ENCODE peak calls at places on chromosomes 7 and 10, in seven cellular contexts. W is body of pancreas, F is OCI-LY7, Z is right lobe of liver, B is endodermal cell, J is nephron progenitor cell, M is adrenal gland. Y is an unnamed sample.

GRCh38 chr7:64555046-64555445 is 7.8 kb downstream of the ZNF680 start:
- DNase-seq in J (no peak), B (no peak), Z (no peak), F (no peak), W (no peak), M (no peak), Y (no peak)

GRCh38 chr7:156662269-156662668 is 21.7 kb downstream of the RNF32 start:
- DNase-seq in W (no peak), J (no peak), Z (no peak), M (no peak), F (no peak), B (no peak), Y (no peak)

GRCh38 chr7:120402801-120403200 is 129.8 kb downstream of the KCND2 start:
- DNase-seq in M (no peak), J (no peak), F (no peak), B (no peak), Z (no peak), W (no peak), Y (no peak)

GRCh38 chr10:101816913-101817541 is 1.2 kb downstream of the OGA start:
- DNase-seq in M (no peak), Z (no peak), B (no peak), W (no peak), J (no peak), F (no peak), Y (no peak)

GRCh38 chr10:110553905-110554304 is 13.6 kb upstream of the SMC3 start:
- DNase-seq in Z (no peak), J (no peak), M (no peak), F (no peak), B (peak), W (no peak), Y (no peak)

GRCh38 chr7:477626-478220 is 41.9 kb downstream of the PDGFA start:
- DNase-seq in F (no peak), M (no peak), J (no peak), Z (peak), B (no peak), W (no peak), Y (no peak)

GRCh38 chr7:103539875-103540274 is 93.9 kb upstream of the SLC26A5 start:
- DNase-seq in B (no peak), Z (no peak), F (no peak), W (no peak), J (no peak), M (no peak), Y (no peak)

GRCh38 chr10:116270691-116271592 is 2.1 kb downstream of the GFRA1 start:
- DNase-seq in F (no peak), Z (peak), B (peak), M (peak), W (no peak), J (peak), Y (peak)

GRCh38 chr7:2823124-2823523 is 21.0 kb downstream of the GNA12 start:
- DNase-seq in J (no peak), Z (no peak), W (no peak), M (no peak), B (peak), F (no peak), Y (no peak)

GRCh38 chr10:112754001-112754411 is 196.0 kb upstream of the TCF7L2 start:
- DNase-seq in W (no peak), J (no peak), F (no peak), M (no peak), Z (no peak), B (no peak), Y (no peak)

GRCh38 chr10:132139526-132139925 is 47.2 kb upstream of the DPYSL4 start:
- DNase-seq in B (no peak), M (no peak), Z (no peak), F (no peak), W (no peak), J (no peak), Y (no peak)

GRCh38 chr10:132685121-132685891 is 100.6 kb downstream of the NKX6-2 start:
- DNase-seq in F (peak), J (no peak), B (peak), Z (peak), M (no peak), W (peak), Y (peak)

GRCh38 chr10:91521444-91521843 is 111.3 kb downstream of the HECTD2 start:
- DNase-seq in Z (no peak), M (no peak), B (no peak), F (no peak), J (no peak), W (no peak), Y (no peak)

GRCh38 chr7:33805630-33806233 is 99.6 kb upstream of the BMPER start:
- DNase-seq in M (peak), J (no peak), W (no peak), F (no peak), Z (no peak), B (no peak), Y (no peak)

GRCh38 chr7:159024280-159024951 is 120.3 kb downstream of the VIPR2 start:
- DNase-seq in Z (peak), J (no peak), F (no peak), W (no peak), B (peak), M (no peak), Y (no peak)

GRCh38 chr7:5533821-5534367 is 110.3 kb upstream of the TNRC18 start:
- DNase-seq in F (no peak), B (no peak), Z (no peak), W (no peak), M (no peak), J (no peak), Y (no peak)

GRCh38 chr7:146635200-146636032 is 518.8 kb downstream of the CNTNAP2 start:
- DNase-seq in F (no peak), J (no peak), Z (no peak), M (no peak), B (peak), W (no peak), Y (no peak)

GRCh38 chr10:4279649-4280048 is 494.6 kb upstream of the KLF6 start:
- DNase-seq in Z (no peak), B (no peak), W (no peak), M (no peak), F (no peak), J (no peak), Y (no peak)

GRCh38 chr10:116730464-116731260 is 11.7 kb downstream of the HSPA12A start:
- DNase-seq in M (no peak), J (no peak), B (peak), W (no peak), F (no peak), Z (no peak), Y (no peak)

GRCh38 chr10:57884965-57885617 is 382.6 kb downstream of the IPMK start:
- DNase-seq in J (no peak), M (no peak), B (no peak), F (no peak), Z (no peak), W (no peak), Y (no peak)

GRCh38 chr7:2198206-2198605 is 34.5 kb downstream of the MAD1L1 start:
- DNase-seq in W (no peak), Z (peak), F (no peak), J (no peak), M (no peak), B (peak), Y (no peak)

GRCh38 chr10:43075612-43076003 is 1.3 kb upstream of the RET start:
- DNase-seq in F (no peak), W (no peak), Z (no peak), J (no peak), B (peak), M (no peak), Y (no peak)
- TF ChIP-seq CTCF in F (peak), W (no peak), Z (peak), J (peak), B (peak), M (peak), Y (peak)

GRCh38 chr10:79072041-79072441 is 3.3 kb downstream of the ZMIZ1 start:
- DNase-seq in F (no peak), W (no peak), J (no peak), Z (no peak), B (no peak), M (no peak), Y (no peak)
- TF ChIP-seq CTCF in F (no peak), W (no peak), J (no peak), Z (no peak), B (no peak), M (no peak), Y (no peak)

GRCh38 chr7:27143022-27143949 is at the start of gene HOXA5:
- DNase-seq in B (peak), M (peak), J (peak), Z (no peak), F (peak), W (no peak), Y (peak)
- TF ChIP-seq CTCF in B (peak), M (peak), J (peak), Z (peak), F (peak), W (peak), Y (peak)

GRCh38 chr7:46129831-46130230 is 208.8 kb upstream of the IGFBP3 start:
- DNase-seq in B (no peak), W (no peak), J (no peak), Z (no peak), F (peak), M (no peak), Y (no peak)

GRCh38 chr7:46133076-46133475 is 212.0 kb upstream of the IGFBP3 start:
- DNase-seq in W (no peak), B (no peak), Z (no peak), M (no peak), F (no peak), J (no peak), Y (no peak)

GRCh38 chr7:46134385-46134784 is 213.3 kb upstream of the IGFBP3 start:
- DNase-seq in W (no peak), F (no peak), M (no peak), J (no peak), B (no peak), Z (no peak), Y (no peak)

GRCh38 chr7:46133741-46134140 is 212.7 kb upstream of the IGFBP3 start:
- DNase-seq in Z (no peak), J (no peak), F (no peak), W (no peak), B (no peak), M (no peak), Y (no peak)

DNA sequence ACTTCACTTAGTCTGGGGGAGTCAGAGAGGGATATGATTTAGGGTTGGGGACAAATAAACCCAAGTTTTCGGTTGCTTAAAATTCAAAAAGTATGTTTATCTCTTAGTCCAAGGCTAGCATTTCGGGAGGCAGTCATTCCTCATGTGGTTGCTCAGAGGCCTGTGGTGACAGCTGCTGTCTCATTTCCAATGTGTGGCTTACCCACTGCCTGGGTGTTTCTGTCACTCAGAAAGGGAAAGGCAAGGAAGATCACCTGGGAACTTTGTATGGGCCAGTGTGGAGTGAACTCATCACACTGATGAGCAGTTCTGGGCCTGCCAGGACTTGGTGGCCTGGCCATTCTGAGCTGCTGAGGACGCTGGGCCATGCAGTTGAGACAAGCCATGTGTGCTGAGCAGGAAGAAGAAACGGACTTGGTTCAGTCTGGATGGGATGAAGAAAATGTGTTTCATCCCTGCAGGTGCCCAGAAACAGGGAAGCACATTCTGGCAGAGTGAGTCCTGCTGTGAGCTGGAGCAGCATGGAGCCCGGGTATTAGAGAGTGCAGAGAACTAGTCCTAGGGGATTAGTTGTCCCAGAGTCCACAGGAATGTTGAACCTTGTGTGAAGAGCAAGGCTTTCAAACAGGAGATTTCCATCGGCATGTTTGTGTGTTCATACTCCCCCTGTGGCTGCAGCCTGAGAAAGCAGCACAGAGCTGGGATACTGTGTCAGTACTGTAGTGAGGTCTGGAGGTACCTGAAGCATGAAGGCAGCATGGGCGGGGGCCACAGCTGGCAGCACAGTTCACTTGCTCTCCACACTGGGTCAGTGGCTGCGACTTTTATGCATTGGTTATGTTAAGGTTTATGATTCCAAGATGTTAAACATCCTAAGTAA is 211.1 kb upstream of the IGFBP3 start:
- DNase-seq in B (peak), M (no peak), F (no peak), Z (no peak), J (peak), W (no peak), Y (no peak)
- TF ChIP-seq CTCF in B (peak), M (no peak), F (no peak), Z (no peak), J (no peak), W (no peak), Y (peak)

GRCh38 chr7:37826825-37827224 is 21.6 kb upstream of the NME8 start:
- DNase-seq in B (no peak), J (no peak), Z (no peak), W (no peak), M (no peak), F (no peak), Y (no peak)

GRCh38 chr7:37833818-37834146 is 14.6 kb upstream of the NME8 start:
- DNase-seq in Z (no peak), F (no peak), J (no peak), M (no peak), B (no peak), W (no peak), Y (no peak)

GRCh38 chr7:37833107-37833817 is 15.1 kb upstream of the NME8 start:
- DNase-seq in B (peak), J (peak), F (peak), W (peak), Z (peak), M (peak), Y (peak)

GRCh38 chr7:37832194-37832593 is 16.2 kb upstream of the NME8 start:
- DNase-seq in M (peak), J (no peak), F (no peak), W (peak), Z (peak), B (no peak), Y (no peak)

GRCh38 chr7:37831214-37831613 is 17.2 kb upstream of the NME8 start:
- DNase-seq in F (no peak), M (no peak), Z (no peak), J (no peak), B (no peak), W (no peak), Y (no peak)
- TF ChIP-seq CTCF in F (no peak), M (no peak), Z (no peak), J (no peak), B (no peak), W (no peak), Y (no peak)

DNA sequence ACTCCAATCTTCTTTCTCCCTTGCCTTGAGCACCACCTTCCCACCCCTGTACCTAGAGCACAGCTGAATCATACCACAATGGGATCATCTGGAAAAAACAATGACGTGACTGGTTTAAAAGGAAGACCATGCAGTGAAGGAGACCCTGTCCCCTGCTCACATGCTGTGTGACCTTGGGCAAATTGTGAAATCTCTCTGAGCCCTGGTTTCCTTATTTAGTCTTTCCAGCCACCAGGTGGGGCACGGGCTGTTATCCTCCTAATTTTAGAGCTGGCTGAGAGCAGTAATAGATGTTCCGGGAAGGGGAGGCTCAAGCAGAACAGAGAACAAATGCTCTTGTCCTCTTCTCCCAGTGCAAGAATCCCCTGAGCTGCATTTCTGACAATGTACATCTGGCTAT is 198.3 kb downstream of the RPS24 start:
- DNase-seq in J (no peak), F (no peak), W (peak), M (peak), Z (no peak), B (peak), Y (no peak)
- TF ChIP-seq CTCF in J (no peak), F (no peak), W (peak), M (peak), Z (no peak), B (peak), Y (peak)

GRCh38 chr10:33291053-33291592 is 43.3 kb downstream of the NRP1 start:
- DNase-seq in W (no peak), J (no peak), M (no peak), Z (no peak), B (no peak), F (no peak), Y (no peak)
- TF ChIP-seq CTCF in W (no peak), J (no peak), M (no peak), Z (no peak), B (no peak), F (no peak), Y (no peak)

DNA sequence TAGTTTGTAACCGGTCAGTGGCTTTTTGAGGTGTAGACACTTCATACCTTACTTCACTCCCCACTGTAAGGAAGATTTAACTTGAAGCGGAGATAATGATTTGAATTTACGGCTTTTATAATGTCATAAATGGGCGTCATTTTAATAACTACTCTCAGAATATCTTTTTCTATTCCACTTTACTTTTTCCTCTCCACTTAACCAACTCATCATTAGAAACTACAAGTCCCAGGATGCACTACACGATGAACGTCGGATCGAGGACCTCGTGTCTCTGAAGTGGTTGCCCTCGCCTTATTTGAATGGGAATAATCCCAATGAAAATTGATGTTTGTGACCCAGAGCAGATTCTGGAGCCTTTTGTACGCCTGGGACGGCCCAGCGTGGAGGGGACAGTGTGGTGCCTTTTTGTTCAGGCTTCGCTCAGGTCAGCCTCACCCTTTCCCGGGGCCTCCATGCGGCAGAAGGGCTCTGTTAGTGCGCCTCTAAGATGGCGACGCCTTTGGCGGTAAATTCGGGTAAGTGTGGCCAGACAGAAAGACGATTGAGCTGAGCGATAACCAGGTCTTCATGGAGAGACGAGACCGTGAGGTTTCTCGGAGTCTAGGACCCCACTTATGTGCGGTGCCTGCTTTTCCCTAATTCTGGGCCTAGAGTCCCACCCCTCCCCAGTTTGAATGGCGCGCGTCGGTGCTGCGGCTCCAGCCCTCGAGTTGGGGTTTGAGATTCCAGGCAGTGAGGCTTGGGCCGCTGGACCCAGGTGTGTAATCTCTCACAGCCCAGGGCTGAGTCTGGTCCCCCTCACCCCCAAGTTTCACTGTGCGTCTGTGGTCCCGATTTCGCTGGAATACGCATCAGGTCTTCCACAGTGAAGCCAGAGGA is at the start of gene NUP205:
- DNase-seq in F (peak), M (peak), J (peak), B (peak), Z (peak), W (peak), Y (peak)
- TF ChIP-seq CTCF in F (no peak), M (peak), J (no peak), B (no peak), Z (no peak), W (peak), Y (no peak)

DNA sequence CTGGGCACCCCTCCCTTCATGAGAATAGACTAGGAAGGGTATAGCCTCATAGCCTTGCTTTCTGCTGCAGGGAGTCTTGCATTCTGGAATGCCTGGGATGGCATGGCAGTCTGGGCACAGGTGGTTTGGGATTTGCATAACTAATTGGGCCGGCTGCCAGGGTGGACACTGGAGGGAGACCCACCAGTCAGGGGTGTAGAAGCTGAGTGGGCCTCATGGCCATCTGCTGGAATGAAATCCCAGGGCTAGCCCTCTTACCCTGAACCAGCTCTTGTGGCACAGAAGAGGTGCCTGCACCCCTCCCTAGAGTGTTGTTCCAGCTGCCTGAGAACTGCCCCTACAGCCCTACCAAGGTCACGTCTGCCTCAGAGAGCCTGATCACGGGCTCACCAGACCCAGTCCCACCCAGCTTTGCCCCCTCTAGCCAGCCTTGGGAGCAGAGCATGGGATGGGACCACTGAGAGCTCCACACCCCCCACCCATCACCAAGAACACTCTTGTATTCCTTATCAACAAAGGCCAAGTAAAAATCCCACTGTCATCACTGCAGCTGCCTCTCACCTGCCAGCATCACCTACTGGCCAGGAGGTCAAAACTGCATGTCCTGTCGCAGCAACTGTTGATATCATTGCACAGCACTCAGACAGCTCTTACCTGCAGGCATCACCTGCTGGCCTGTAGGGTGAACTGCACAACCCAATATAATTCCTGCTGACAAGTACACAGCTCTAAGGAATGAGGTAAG is 148.9 kb downstream of the ZEB1 start:
- DNase-seq in B (peak), F (peak), W (peak), Z (peak), J (no peak), M (no peak), Y (no peak)
- TF ChIP-seq CTCF in B (peak), F (peak), W (peak), Z (peak), J (no peak), M (peak), Y (peak)

Y was measured in neural crest cell.